ENCODE peak calls at places on chromosomes 5 and 9, in nine cellular contexts. A is AG04450; Y is right atrium auricular region; D is fibroblast of lung; O is ovary; L is choroid plexus epithelial cell; Z is CD4-positive, CD25-positive, alpha-beta regulatory T cell; R is A549; N is left ventricle myocardium inferior. T is an unnamed sample.

GRCh38 chr5:6752236-6752635 is 39.0 kb downstream of the TENT4A start:
- DNase-seq in Z (no peak), L (no peak), D (no peak), N (no peak), R (no peak), A (no peak), O (no peak), Y (no peak), T (no peak)

GRCh38 chr9:106467113-106467846 is 395.7 kb upstream of the ZNF462 start:
- DNase-seq in N (no peak), Y (no peak), R (no peak), L (no peak), A (no peak), Z (no peak), D (no peak), O (no peak), T (no peak)

GRCh38 chr5:61234019-61234418 is 71.8 kb upstream of the SMIM15 start:
- DNase-seq in L (no peak), Z (no peak), N (no peak), R (no peak), A (no peak), D (no peak), O (no peak), Y (no peak), T (no peak)

GRCh38 chr9:5897851-5898250 is 7.2 kb downstream of the MLANA start:
- DNase-seq in L (peak; percentile 17), O (no peak), N (no peak), R (no peak), A (no peak), Z (no peak), D (no peak), Y (no peak), T (no peak)

GRCh38 chr9:93143830-93144530 is 9.9 kb upstream of the NINJ1 start:
- DNase-seq in L (no peak), Z (peak; percentile 87), A (no peak), D (no peak), R (no peak), Y (no peak), O (no peak), N (no peak), T (no peak)

GRCh38 chr9:13064676-13065075 is 214.8 kb downstream of the MPDZ start:
- DNase-seq in N (no peak), O (no peak), R (no peak), D (no peak), L (no peak), Z (no peak), A (no peak), Y (no peak), T (no peak)

GRCh38 chr5:135887447-135887864 is 8.2 kb downstream of the IL9 start:
- DNase-seq in Y (peak; percentile 40), D (peak; percentile 68), Z (peak; percentile 72), R (peak; percentile 78), N (no peak), L (peak; percentile 81), A (peak; percentile 39), O (peak; percentile 57), T (peak; percentile 25)

GRCh38 chr5:142501890-142502289 is 177.1 kb upstream of the SPRY4 start:
- DNase-seq in Z (no peak), L (no peak), N (no peak), O (no peak), A (no peak), Y (no peak), R (no peak), D (no peak), T (no peak)

GRCh38 chr5:174311531-174312269 is 266.2 kb downstream of the NSG2 start:
- DNase-seq in Z (peak; percentile 48), N (peak; percentile 67), R (peak; percentile 54), O (peak; percentile 66), Y (no peak), D (peak; percentile 58), A (no peak), L (peak; percentile 65), T (no peak)

GRCh38 chr5:81209869-81210268 is 23.3 kb upstream of the CKMT2 start:
- DNase-seq in D (no peak), A (no peak), N (no peak), O (no peak), Y (no peak), Z (no peak), R (no peak), L (no peak), T (no peak)

GRCh38 chr9:131641618-131642495 is 96.5 kb downstream of the PRRT1B start:
- DNase-seq in O (no peak), N (no peak), D (peak; percentile 35), R (peak; percentile 23), A (no peak), L (peak; percentile 81), Z (no peak), Y (no peak), T (no peak)

GRCh38 chr9:79800578-79800977 is 228.8 kb downstream of the TLE4 start:
- DNase-seq in D (peak; percentile 25), R (no peak), Y (no peak), A (no peak), Z (no peak), N (no peak), L (peak; percentile 32), O (no peak), T (peak; percentile 40)

DNA sequence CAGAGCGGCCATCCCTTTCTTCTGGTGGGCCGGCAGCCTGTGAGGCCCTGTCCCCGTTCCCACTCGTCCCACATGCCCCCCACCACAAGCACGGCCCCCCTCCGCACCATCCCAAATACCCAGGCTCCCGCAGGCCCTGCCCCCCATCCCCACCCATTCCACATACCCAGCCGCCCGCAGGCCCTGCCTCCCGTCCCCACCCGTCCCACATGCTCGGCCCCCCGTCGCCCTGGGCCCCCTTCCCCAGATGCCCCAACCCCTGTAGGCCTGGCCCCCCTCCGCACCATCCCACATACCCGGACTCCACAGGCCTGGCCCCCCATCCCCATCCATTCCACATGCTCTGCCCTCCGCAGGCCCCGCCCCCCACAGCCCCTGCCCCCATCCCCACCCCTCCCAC is 11.5 kb downstream of the SLC6A19 start:
- DNase-seq in O (no peak), Z (no peak), L (no peak), R (no peak), A (no peak), D (no peak), Y (no peak), N (no peak), T (no peak)
- H3K4me3 ChIP-seq in O (no peak overlapping the region), Z (no peak overlapping the region), L (no peak overlapping the region), R (no peak overlapping the region), A (no peak overlapping the region), D (no peak overlapping the region), Y (no peak overlapping the region), N (no peak overlapping the region), T (no peak overlapping the region)

DNA sequence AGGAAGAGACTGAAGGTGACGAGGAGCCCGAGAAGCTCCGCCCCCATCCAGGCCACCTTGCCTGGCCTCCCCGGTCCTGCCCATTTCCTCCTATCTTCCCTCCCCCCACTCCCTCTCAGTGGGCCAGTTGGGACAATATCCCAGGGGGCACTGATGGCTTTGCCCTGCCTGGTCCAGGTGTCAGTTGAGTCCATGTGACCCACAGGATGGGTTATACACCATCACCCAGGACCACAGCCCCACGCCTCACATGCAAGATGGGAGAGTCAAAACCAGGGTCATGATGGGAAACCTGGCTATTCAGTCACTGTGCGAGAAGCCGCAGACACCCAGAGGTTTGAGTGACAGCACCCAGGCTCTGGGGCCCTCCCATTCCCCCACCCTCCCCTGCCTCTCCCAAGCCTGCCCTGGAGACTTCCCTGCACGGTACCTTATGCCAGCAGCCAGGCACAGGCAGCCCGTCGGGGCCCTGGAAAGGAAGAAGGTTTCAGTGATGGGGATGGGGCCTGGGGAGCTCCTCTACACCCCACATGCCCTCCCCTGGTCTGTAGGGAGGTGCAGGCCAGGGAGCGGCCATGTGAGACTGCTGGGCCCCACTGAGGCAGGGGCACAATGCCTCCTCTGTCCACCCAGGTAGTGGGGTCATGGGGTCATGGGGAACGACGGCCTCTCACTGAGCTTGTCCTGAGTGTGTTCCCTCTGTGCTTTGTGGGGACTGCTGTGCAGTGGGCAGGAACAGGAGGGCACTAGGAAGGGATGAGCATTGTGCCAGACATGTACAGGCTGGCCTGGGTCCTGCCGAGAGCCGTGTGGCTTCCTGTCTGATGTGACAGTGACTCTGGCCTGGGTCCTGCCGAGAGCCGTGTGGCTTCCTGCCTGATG is 6.3 kb upstream of the PHYKPL start:
- DNase-seq in D (no peak), Z (peak; percentile 45), R (no peak), L (no peak), N (no peak), Y (no peak), A (no peak), O (no peak), T (no peak)
- H3K4me3 ChIP-seq in D (no peak overlapping the region), Z (no peak overlapping the region), R (no peak overlapping the region), L (no peak overlapping the region), N (no peak overlapping the region), Y (no peak overlapping the region), A (no peak overlapping the region), O (no peak overlapping the region), T (no peak overlapping the region)

DNA sequence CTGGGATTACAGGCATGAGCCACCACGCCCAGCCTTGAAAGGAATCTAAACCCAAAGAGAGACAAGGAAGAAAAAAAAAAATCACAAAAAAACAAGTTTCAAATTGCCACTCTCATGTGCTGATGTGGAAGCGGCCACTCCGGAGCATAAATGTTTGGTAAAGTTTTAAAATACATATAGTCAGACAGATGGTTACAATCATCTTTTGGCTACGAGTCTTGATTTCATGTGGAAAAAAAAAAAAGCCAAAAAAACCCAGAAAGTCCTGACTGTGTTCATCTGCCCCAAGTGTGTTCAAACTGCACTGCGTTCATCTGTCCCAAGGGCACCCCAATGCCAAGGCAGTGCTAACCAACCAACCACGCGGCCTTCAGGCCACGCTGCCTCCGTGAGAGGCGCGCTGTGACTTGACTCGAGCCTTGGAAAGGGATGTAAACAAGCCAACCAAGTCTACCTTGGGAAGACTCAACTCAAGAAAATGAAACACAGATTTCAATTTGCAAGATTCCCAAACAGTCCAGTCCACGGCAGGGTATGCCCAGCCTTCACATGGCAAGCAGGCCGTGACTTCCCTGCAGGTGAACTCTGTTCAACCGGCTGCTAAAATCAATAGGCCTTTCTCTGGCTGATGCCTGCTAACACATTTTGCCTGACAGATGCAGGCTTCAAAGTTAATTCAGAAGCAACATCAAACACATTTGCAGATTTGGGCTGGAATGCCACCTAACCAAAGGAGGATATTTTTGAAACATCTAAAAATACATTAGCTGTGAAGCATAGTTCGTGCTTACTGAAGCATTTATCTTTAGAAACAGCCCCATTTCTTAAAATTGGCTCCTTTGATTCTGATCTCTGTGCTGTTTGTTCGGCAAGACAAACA is 126.9 kb downstream of the MYO10 start:
- DNase-seq in L (no peak), A (no peak), N (no peak), Y (no peak), O (no peak), D (peak; percentile 26), Z (no peak), R (no peak), T (no peak)
- H3K4me3 ChIP-seq in L (no peak overlapping the region), A (no peak overlapping the region), N (no peak overlapping the region), Y (no peak overlapping the region), O (no peak overlapping the region), D (no peak overlapping the region), Z (no peak overlapping the region), R (no peak overlapping the region), T (no peak overlapping the region)

DNA sequence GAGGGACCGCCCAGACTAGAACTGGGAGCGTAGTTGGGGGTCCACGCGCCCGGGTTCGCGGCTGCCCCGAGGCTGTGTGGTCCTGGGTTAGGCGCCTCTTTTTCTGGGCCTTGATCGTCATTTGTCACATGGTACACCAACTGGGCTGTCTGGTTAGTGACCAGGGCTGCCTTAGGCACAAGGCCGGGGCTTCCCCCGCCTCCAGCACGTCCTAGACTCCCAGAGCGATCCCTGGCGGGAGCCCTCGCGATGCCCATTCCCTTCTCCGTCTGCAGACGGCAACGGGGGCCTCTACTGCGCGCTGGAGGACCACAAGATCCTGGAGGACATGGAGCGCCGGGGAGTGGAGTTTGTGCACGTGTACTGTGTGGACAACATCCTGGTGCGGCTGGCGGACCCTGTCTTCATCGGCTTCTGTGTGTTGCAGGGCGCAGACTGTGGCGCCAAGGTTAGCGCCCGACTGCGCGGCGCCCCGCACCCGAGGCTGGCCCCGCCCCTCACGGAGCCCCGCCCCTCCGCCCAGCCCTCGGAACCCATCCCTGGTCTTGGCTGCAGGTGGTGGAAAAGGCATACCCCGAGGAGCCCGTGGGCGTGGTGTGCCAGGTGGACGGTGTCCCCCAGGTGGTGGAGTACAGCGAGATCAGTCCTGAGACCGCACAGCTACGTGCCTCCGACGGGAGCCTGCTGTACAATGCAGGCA is 1.5 kb downstream of the UAP1L1 start:
- DNase-seq in A (no peak), R (no peak), Y (no peak), O (no peak), Z (no peak), L (peak; percentile 9), D (no peak), N (no peak), T (no peak)
- H3K4me3 ChIP-seq in A (peak overlapping the region; percentile 73), R (no peak overlapping the region), Y (peak overlapping the region; percentile 74), O (no peak overlapping the region), Z (no peak overlapping the region), L (peak overlapping the region; percentile 74), D (peak overlapping the region; percentile 61), N (peak overlapping the region; percentile 85), T (peak overlapping the region; percentile 64)